ENCODE peak calls at places on chromosome 16, in eight cellular contexts. D is PC-3, X is neural progenitor cell, G is IMR-90, V is A549, O is endothelial cell of umbilical vein, Y is GM23248, H is keratinocyte. M is an unnamed sample.

GRCh38 chr16:89815639-89816348 is 653 bp downstream of the FANCA start:
- DNase-seq in D (peak), X (peak), G (no peak), V (peak), O (no peak), Y (peak), H (no peak), M (no peak)

GRCh38 chr16:71883193-71883848 is 661 bp downstream of the ZNF821 start:
- DNase-seq in D (peak), X (no peak), G (peak), V (peak), O (peak), Y (peak), H (no peak), M (no peak)

GRCh38 chr16:6008656-6009055 is 911.1 kb upstream of the EEF2KMT start:
- DNase-seq in D (no peak), X (no peak), G (no peak), V (no peak), O (no peak), Y (no peak), H (no peak), M (no peak)

GRCh38 chr16:70395345-70395901 is 43.5 kb downstream of the ST3GAL2 start:
- DNase-seq in D (peak), X (peak), G (peak), V (peak), O (peak), Y (peak), H (no peak), M (no peak)

GRCh38 chr16:27514806-27515205 is 34.9 kb downstream of the GTF3C1 start:
- DNase-seq in D (no peak), X (no peak), G (peak), V (no peak), O (no peak), Y (no peak), H (no peak), M (no peak)

GRCh38 chr16:64287667-64288521 is 834.0 kb downstream of the CDH11 start:
- DNase-seq in D (no peak), X (no peak), G (no peak), V (no peak), O (no peak), Y (no peak), H (no peak), M (no peak)

GRCh38 chr16:59039066-59039465 is 304.9 kb upstream of the GOT2 start:
- DNase-seq in D (no peak), X (no peak), G (no peak), V (no peak), O (no peak), Y (no peak), H (no peak), M (no peak)

GRCh38 chr16:74268372-74268782 is 28.2 kb upstream of the PSMD7 start:
- DNase-seq in D (no peak), X (no peak), G (no peak), V (no peak), O (no peak), Y (no peak), H (no peak), M (no peak)

GRCh38 chr16:77502448-77502847 is 67.6 kb upstream of the ADAMTS18 start:
- DNase-seq in D (no peak), X (no peak), G (no peak), V (no peak), O (no peak), Y (no peak), H (no peak), M (no peak)

GRCh38 chr16:68506331-68507053 is 32.6 kb upstream of the ZFP90 start:
- DNase-seq in D (no peak), X (no peak), G (peak), V (no peak), O (no peak), Y (peak), H (no peak), M (no peak)

GRCh38 chr16:19846421-19846820 is 38.2 kb downstream of the GPRC5B start:
- DNase-seq in D (no peak), X (no peak), G (no peak), V (no peak), O (no peak), Y (no peak), H (no peak), M (no peak)

GRCh38 chr16:10332301-10332700 is 53.6 kb upstream of the ATF7IP2 start:
- DNase-seq in D (no peak), X (no peak), G (no peak), V (no peak), O (no peak), Y (no peak), H (no peak), M (no peak)

GRCh38 chr16:14509055-14509454 is 121.0 kb downstream of the PARN start:
- DNase-seq in D (peak), X (no peak), G (peak), V (peak), O (no peak), Y (peak), H (no peak), M (no peak)

GRCh38 chr16:49859139-49859947 is 3.4 kb upstream of the ZNF423 start:
- DNase-seq in D (no peak), X (no peak), G (no peak), V (no peak), O (peak), Y (peak), H (no peak), M (no peak)

GRCh38 chr16:50609049-50609832 is 61.0 kb downstream of the NKD1 start:
- DNase-seq in D (no peak), X (no peak), G (no peak), V (no peak), O (no peak), Y (no peak), H (no peak), M (no peak)

GRCh38 chr16:27639588-27640276 is 89.8 kb downstream of the KATNIP start:
- DNase-seq in D (peak), X (peak), G (peak), V (peak), O (peak), Y (peak), H (peak), M (peak)

GRCh38 chr16:30131869-30132475 is 9.0 kb upstream of the MAPK3 start:
- DNase-seq in D (no peak), X (no peak), G (no peak), V (no peak), O (no peak), Y (no peak), H (no peak), M (no peak)

GRCh38 chr16:57185446-57185944 is 344 bp downstream of the PSME3IP1 start:
- DNase-seq in D (peak), X (peak), G (peak), V (peak), O (no peak), Y (peak), H (no peak), M (no peak)

GRCh38 chr16:58490100-58490499 is 9.8 kb upstream of the NDRG4 start:
- DNase-seq in D (no peak), X (no peak), G (no peak), V (no peak), O (no peak), Y (no peak), H (no peak), M (no peak)

GRCh38 chr16:29664133-29664912 is 1.3 kb downstream of the SPN start:
- DNase-seq in D (no peak), X (peak), G (no peak), V (no peak), O (no peak), Y (no peak), H (no peak), M (no peak)

DNA sequence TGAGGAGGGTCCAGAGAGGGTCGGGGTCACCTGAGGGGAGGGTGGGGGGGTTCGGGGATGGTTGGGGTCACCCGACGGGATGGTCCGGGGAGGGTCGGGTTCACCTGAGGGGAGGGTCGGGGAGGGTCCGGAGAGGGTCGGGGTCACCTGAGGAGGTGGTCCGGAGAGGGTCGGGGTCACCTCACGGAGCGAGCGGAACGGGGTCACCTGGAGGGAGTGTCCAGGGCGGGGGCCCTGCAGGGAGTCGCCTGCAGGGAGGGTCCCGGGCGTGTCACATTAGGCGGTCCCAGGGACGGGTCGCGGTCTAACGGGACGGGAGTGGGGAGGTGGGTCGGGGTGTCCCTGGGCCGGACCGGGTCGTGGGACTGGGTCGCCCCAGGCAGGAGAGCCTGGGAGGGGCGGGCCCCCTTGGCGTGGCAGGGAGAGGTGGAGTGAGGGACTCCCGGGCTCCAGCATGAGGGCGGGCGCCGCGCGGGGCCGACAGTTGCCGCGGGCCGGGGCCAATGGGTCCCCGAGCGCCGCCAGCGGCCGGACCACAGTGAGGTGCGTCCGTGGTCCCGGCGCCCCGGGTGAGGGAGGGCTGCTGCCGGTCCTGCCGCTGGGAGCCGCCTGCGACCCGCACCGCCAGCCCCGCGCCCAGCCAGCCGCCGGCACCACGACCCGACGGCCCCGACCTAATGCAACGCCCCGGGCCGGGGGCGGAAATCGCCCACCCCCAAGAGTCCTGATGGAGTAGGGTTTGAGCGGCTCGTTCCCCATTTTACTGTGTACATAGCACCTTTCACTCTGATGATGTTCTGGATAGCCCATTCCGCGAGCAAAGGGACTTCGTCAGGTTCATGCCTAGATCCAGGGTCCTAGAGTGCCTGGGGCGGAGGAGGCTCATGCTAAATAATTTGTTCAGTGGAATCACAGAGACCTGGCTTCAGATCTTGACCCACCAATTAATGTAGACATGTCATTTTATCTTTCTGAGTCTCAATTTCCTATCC is 1.2 kb upstream of the ABCA3 start:
- DNase-seq in D (no peak), X (peak), G (no peak), V (no peak), O (no peak), Y (no peak), H (no peak), M (no peak)
- H3K4me2 ChIP-seq in D (no peak), X (no peak), G (no peak), V (no peak), O (no peak), Y (no peak), H (no peak), M (no peak)

GRCh38 chr16:88326611-88327485 is 55.9 kb upstream of the ZNF469 start:
- DNase-seq in D (no peak), X (no peak), G (no peak), V (no peak), O (no peak), Y (no peak), H (no peak), M (no peak)
- H3K4me2 ChIP-seq in D (no peak), X (no peak), G (no peak), V (no peak), O (no peak), Y (no peak), H (no peak), M (no peak)

DNA sequence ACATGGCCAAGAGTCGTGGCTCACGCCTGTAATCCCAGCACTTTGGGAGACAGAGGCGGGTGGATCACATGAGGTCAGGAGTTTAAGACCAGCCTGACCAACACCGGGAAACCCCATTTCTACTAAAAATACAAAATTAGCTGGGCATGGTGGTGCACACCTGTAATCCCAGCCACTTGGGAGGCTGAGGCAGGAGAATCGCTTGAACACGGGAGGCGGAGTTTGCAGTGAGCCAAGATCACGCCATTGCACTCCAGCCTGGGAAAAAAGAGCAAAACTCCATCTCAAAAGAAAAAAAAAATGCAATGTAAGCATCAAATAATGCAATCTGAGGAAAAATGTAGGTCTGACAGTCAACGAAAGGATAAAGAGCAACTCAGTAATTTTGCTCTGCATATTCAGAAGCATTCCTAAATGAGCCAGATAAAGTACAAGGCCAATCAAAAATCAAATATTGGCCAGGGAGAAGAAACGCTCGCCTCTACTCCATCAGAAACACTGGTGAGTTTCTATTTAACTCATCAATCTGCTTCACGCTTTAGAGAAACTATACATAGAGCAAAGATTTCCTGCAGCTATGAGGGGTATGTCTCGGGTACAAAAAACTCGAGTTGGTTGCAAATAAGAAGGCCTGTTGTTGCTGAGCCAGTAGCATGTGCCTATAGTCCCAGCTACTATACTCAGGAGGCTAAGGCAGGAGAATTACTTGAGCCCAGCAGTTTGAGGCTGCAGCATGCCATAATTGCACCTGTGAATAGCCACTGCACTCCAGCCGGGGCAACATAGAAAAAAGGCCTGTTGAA is 3.7 kb downstream of the TXNDC11 start:
- DNase-seq in D (no peak), X (no peak), G (no peak), V (no peak), O (no peak), Y (no peak), H (no peak), M (no peak)
- H3K4me2 ChIP-seq in D (no peak), X (no peak), G (no peak), V (no peak), O (no peak), Y (no peak), H (no peak), M (no peak)

GRCh38 chr16:86042996-86043725 is 144.2 kb downstream of the IRF8 start:
- DNase-seq in D (no peak), X (no peak), G (no peak), V (no peak), O (no peak), Y (no peak), H (no peak), M (no peak)
- H3K4me2 ChIP-seq in D (no peak), X (peak), G (no peak), V (no peak), O (no peak), Y (no peak), H (no peak), M (no peak)

GRCh38 chr16:4801962-4802658 is at the start of gene ROGDI:
- DNase-seq in D (peak), X (peak), G (peak), V (peak), O (peak), Y (peak), H (no peak), M (peak)

GRCh38 chr16:4799171-4799855 is 3.1 kb downstream of the ROGDI start:
- DNase-seq in D (no peak), X (no peak), G (no peak), V (no peak), O (no peak), Y (no peak), H (no peak), M (no peak)

GRCh38 chr16:4801051-4801961 is 1.1 kb downstream of the ROGDI start:
- DNase-seq in D (no peak), X (peak), G (no peak), V (no peak), O (no peak), Y (no peak), H (no peak), M (no peak)

GRCh38 chr16:4798456-4798855 is 3.3 kb downstream of the SMIM22 start:
- DNase-seq in D (no peak), X (no peak), G (no peak), V (no peak), O (no peak), Y (no peak), H (no peak), M (no peak)

DNA sequence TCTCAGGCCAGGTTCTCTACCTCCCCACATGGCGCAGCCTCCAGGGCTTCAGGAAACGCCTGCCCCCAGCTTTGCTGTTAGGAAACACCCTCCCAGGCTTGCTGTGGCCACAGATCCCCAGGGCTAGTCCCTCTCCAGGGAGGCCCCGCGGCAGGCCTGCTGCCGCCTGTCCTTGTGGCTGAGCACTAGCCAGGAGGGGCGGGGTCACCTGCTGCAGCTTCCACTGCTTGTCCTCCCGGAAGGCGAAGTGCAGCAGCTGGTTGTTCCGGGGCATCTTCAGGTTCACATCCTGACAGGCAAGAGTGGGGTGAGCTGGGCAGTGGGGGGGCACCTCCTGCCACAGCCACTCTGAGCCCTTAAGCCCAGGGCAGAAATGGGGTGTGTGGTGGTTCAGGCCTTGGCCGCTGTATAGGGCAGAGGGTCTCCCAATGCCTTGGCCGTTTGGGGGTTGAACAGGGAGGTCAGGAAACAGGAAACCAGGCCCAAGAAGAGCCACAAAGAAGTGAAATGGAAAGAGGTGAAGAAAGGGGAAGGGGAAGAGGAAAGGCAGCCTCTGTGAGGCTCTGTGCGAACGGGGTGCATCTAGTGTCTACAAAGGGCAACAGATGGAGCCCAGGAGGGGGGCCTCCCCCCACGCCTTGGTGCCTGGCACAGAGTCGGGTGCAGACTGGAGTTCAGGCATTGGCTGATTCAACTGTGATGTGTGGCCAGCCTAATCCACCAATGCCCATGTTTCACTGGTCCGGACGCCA is 2.0 kb downstream of the ROGDI start:
- DNase-seq in D (no peak), X (no peak), G (no peak), V (no peak), O (no peak), Y (no peak), H (no peak), M (no peak)
- H3K4me2 ChIP-seq in D (no peak), X (peak), G (no peak), V (no peak), O (no peak), Y (no peak), H (peak), M (no peak)

M was measured in HCT116.